ENCODE peak calls at places on chromosomes 13 and 19, in four cellular contexts. Q is lower lobe of right lung; R is brain microvascular endothelial cell; L is activated effector memory CD4-positive, alpha-beta T cell treated with Interleukin-2 at 50 U/mL for 16 hours. Y is an unnamed sample.

GRCh38 chr19:22600690-22601648 is 33.2 kb upstream of the ZNF492 start:
- DNase-seq in Q (no peak), R (no peak), L (no peak), Y (no peak)

GRCh38 chr19:47994209-47994802 is at the start of gene ELSPBP1:
- DNase-seq in Q (no peak), R (no peak), L (no peak), Y (no peak)

GRCh38 chr13:51729853-51730553 is 74.0 kb downstream of the DHRS12 start:
- DNase-seq in Q (no peak), R (peak), L (no peak), Y (no peak)

GRCh38 chr19:15479391-15480345 is at the start of gene PGLYRP2:
- DNase-seq in Q (peak), R (no peak), L (no peak), Y (no peak)

GRCh38 chr19:45878043-45878794 is 7.7 kb downstream of the IRF2BP1 start:
- DNase-seq in Q (no peak), R (no peak), L (no peak), Y (no peak)

GRCh38 chr13:46778879-46779278 is 18.1 kb downstream of the ESD start:
- DNase-seq in Q (no peak), R (no peak), L (no peak), Y (no peak)

GRCh38 chr19:35717665-35718344 is at the start of gene KMT2B:
- DNase-seq in Q (no peak), R (no peak), L (no peak), Y (no peak)

GRCh38 chr13:48804836-48805601 is 151.3 kb downstream of the CYSLTR2 start:
- DNase-seq in Q (no peak), R (no peak), L (no peak), Y (no peak)

GRCh38 chr19:35938282-35939224 is 2.4 kb downstream of the LRFN3 start:
- DNase-seq in Q (no peak), R (no peak), L (no peak), Y (no peak)

GRCh38 chr13:78317030-78317429 is 286.3 kb downstream of the POU4F1 start:
- DNase-seq in Q (no peak), R (no peak), L (no peak), Y (no peak)

GRCh38 chr19:1864480-1865171 is 1.2 kb upstream of the KLF16 start:
- DNase-seq in Q (peak), R (no peak), L (peak), Y (peak)

GRCh38 chr19:44927746-44928145 is 13.3 kb downstream of the APOC1 start:
- DNase-seq in Q (no peak), R (peak), L (no peak), Y (peak)

GRCh38 chr19:798415-799075 is 1.3 kb downstream of the PTBP1 start:
- DNase-seq in Q (peak), R (no peak), L (no peak), Y (peak)

GRCh38 chr13:41670873-41671443 is 213.6 kb downstream of the RGCC start:
- DNase-seq in Q (no peak), R (no peak), L (no peak), Y (no peak)

GRCh38 chr13:41061914-41062837 is 867 bp downstream of the WBP4 start:
- DNase-seq in Q (no peak), R (peak), L (no peak), Y (no peak)

GRCh38 chr13:37069597-37070103 is 10.2 kb upstream of the SUPT20H start:
- DNase-seq in Q (no peak), R (no peak), L (no peak), Y (no peak)

GRCh38 chr19:16076154-16076957 is at the start of gene TPM4:
- DNase-seq in Q (peak), R (peak), L (peak), Y (peak)